ENCODE peak calls at places on chromosomes 16 and 17, in four cellular contexts. S is A549, C is SK-N-SH, Z is GM12878. I is an unnamed sample.

GRCh38 chr16:73025506-73026131 is 22.3 kb downstream of the ZFHX3 start:
- DNase-seq in S (no peak), C (peak), Z (no peak), I (no peak)

GRCh38 chr16:68737046-68737729 is at the start of gene CDH1:
- DNase-seq in S (no peak), C (peak), Z (no peak), I (no peak)

GRCh38 chr17:39132192-39132600 is 19.2 kb downstream of the PLXDC1 start:
- DNase-seq in S (no peak), C (no peak), Z (no peak), I (no peak)

GRCh38 chr17:628507-628941 is 86.1 kb downstream of the VPS53 start:
- DNase-seq in S (no peak), C (no peak), Z (no peak), I (no peak)

GRCh38 chr17:28716740-28717577 is 709 bp downstream of the RAB34 start:
- DNase-seq in S (no peak), C (no peak), Z (no peak), I (no peak)

GRCh38 chr17:32461853-32462617 is 17.7 kb downstream of the PSMD11 start:
- DNase-seq in S (peak), C (peak), Z (no peak), I (peak)

GRCh38 chr17:63623786-63624185 is 1.6 kb downstream of the MAP3K3 start:
- DNase-seq in S (no peak), C (no peak), Z (no peak), I (no peak)

GRCh38 chr17:65270932-65271700 is 133.9 kb downstream of the RGS9 start:
- DNase-seq in S (no peak), C (no peak), Z (no peak), I (no peak)

GRCh38 chr17:80720624-80721577 is 176.3 kb downstream of the RPTOR start:
- DNase-seq in S (peak), C (no peak), Z (no peak), I (no peak)

GRCh38 chr17:27294689-27295630 is 1.0 kb downstream of the WSB1 start:
- DNase-seq in S (peak), C (peak), Z (peak), I (peak)

GRCh38 chr16:2751577-2752034 is 832 bp upstream of the SRRM2 start:
- DNase-seq in S (peak), C (peak), Z (no peak), I (peak)

GRCh38 chr17:29549169-29549935 is 17.5 kb downstream of the ABHD15 start:
- DNase-seq in S (no peak), C (peak), Z (no peak), I (no peak)

GRCh38 chr16:81497690-81498089 is 53.1 kb downstream of the CMIP start:
- DNase-seq in S (no peak), C (no peak), Z (no peak), I (no peak)

GRCh38 chr16:4435668-4436067 is 10.0 kb downstream of the DNAJA3 start:
- DNase-seq in S (no peak), C (no peak), Z (no peak), I (no peak)

GRCh38 chr17:27065588-27065987 is 228.3 kb upstream of the WSB1 start:
- DNase-seq in S (no peak), C (no peak), Z (no peak), I (no peak)

GRCh38 chr17:43349142-43349541 is 49.7 kb upstream of the ARL4D start:
- DNase-seq in S (no peak), C (no peak), Z (no peak), I (no peak)

GRCh38 chr17:56761387-56761786 is 72.3 kb downstream of the C17orf67 start:
- DNase-seq in S (no peak), C (no peak), Z (no peak), I (no peak)

GRCh38 chr17:58913971-58914769 is 158.5 kb downstream of the PPM1E start:
- DNase-seq in S (no peak), C (no peak), Z (no peak), I (no peak)

GRCh38 chr16:50718061-50718760 is 23.7 kb upstream of the CYLD start:
- DNase-seq in S (no peak), C (peak), Z (no peak), I (no peak)

GRCh38 chr17:28335959-28336871 is 654 bp downstream of the TNFAIP1 start:
- DNase-seq in S (peak), C (peak), Z (no peak), I (peak)

GRCh38 chr16:67001726-67002125 is 13.3 kb downstream of the CES4A start:
- DNase-seq in S (no peak), C (no peak), Z (no peak), I (no peak)

GRCh38 chr16:9077001-9077809 is 14.2 kb upstream of the HAPSTR1 start:
- DNase-seq in S (no peak), C (peak), Z (no peak), I (peak)

GRCh38 chr16:26161461-26162180 is 469.9 kb downstream of the HS3ST4 start:
- DNase-seq in S (no peak), C (no peak), Z (no peak), I (no peak)

GRCh38 chr17:15999141-15999973 is at the start of the genes TTC19 and ZSWIM7:
- DNase-seq in S (peak), C (peak), Z (peak), I (peak)

GRCh38 chr16:85429776-85430522 is 183.2 kb upstream of the GSE1 start:
- DNase-seq in S (no peak), C (no peak), Z (no peak), I (no peak)

GRCh38 chr16:86240716-86241363 is 269.5 kb upstream of the FOXF1 start:
- DNase-seq in S (no peak), C (no peak), Z (no peak), I (no peak)

GRCh38 chr17:34683390-34683789 is 104.0 kb downstream of the TMEM132E start:
- DNase-seq in S (no peak), C (no peak), Z (no peak), I (no peak)

GRCh38 chr16:9008335-9009260 is 44.9 kb upstream of the USP7 start:
- DNase-seq in S (peak), C (peak), Z (peak), I (peak)

DNA sequence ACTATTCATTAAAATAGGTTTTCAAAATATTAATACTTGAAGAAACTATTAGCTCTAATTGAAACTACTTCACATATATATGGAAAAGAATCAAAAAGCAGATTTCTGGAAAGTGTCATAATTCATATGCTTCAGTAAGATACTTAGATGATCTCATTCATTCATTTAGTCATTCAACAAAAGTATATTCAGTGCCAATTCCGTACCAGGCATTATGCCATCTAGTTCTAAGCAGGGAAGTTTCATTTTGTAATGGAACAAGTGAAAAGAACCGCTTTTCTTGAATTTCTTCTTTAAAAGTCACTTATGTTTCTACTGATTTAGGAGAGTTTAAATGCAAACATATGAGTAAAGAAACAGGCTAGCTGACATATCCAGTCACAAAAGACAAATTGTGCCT is 118.3 kb upstream of the FAM20A start:
- DNase-seq in S (no peak), C (no peak), Z (no peak), I (no peak)
- TF ChIP-seq PBX3 in S (no peak), C (no peak), Z (no peak), I (no peak)

GRCh38 chr17:73308017-73308823 is 3.6 kb downstream of the CDC42EP4 start:
- DNase-seq in S (peak), C (no peak), Z (no peak), I (peak)
- TF ChIP-seq PBX3 in S (peak), C (peak), Z (no peak), I (no peak)

DNA sequence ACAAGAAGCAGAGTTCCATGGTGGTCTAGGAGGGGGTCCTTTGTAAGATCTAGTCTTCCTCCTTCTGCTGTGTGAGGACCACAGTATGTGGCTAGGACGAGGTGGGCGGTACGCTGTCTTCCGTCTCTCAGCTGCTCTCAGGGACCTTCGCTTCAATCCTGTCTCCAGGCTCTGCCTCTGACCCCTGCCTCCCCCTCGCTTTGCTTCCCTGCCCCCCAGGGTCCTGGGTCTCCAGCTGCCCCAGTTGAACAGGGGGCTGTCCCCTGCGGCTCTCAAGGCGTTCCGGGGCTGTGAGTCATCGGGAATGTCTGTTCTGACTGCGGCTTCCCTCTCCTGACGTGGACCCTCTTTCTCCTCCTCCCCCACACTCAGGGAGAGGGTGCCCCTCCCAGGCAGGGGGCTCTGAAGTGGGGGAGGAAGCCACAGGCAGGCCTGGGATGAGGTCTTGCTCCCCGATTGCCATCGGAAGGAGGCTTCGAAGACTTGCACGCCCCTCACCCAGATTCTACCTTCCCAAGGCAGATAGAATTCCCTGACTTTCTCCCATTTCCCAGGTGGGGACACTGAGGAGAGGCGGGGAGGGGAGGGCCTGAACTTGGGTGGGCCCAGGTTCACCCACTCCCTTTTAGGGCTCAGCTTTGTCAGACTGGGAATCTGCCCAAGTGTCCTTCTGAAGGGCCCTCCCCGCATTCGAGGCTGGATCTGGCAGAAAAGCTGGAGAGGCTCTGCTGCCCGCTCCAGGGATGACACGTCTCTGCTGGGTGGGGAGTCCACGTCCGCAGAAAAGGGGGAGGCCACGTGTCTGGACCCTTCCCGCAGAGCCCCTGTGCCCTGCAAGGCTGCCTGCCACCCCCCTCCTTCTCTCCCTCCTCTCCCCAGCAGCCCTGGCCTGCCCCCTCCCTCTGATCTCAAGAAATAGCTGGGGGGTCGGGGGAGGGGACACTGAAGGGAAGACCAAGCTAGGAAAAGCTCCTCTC is 9.1 kb upstream of the COL1A1 start:
- DNase-seq in S (peak), C (peak), Z (no peak), I (peak)
- TF ChIP-seq PBX3 in S (no peak), C (peak), Z (no peak), I (no peak)

GRCh38 chr17:1638624-1639300 is 6.8 kb downstream of the SCARF1 start:
- DNase-seq in S (no peak), C (peak), Z (no peak), I (no peak)

GRCh38 chr17:1641065-1641403 is 4.5 kb downstream of the SCARF1 start:
- DNase-seq in S (no peak), C (peak), Z (no peak), I (no peak)

GRCh38 chr17:1640329-1641064 is 5.0 kb downstream of the SCARF1 start:
- DNase-seq in S (no peak), C (peak), Z (no peak), I (no peak)

GRCh38 chr17:1638171-1638583 is 7.4 kb downstream of the SCARF1 start:
- DNase-seq in S (no peak), C (no peak), Z (no peak), I (no peak)

GRCh38 chr17:1639549-1639948 is 6.0 kb downstream of the SCARF1 start:
- DNase-seq in S (no peak), C (peak), Z (no peak), I (no peak)
- TF ChIP-seq PBX3 in S (no peak), C (no peak), Z (no peak), I (no peak)

GRCh38 chr17:8126306-8127066 is 2.6 kb upstream of the HES7 start:
- DNase-seq in S (peak), C (peak), Z (no peak), I (no peak)
- TF ChIP-seq PBX3 in S (no peak), C (no peak), Z (no peak), I (no peak)

DNA sequence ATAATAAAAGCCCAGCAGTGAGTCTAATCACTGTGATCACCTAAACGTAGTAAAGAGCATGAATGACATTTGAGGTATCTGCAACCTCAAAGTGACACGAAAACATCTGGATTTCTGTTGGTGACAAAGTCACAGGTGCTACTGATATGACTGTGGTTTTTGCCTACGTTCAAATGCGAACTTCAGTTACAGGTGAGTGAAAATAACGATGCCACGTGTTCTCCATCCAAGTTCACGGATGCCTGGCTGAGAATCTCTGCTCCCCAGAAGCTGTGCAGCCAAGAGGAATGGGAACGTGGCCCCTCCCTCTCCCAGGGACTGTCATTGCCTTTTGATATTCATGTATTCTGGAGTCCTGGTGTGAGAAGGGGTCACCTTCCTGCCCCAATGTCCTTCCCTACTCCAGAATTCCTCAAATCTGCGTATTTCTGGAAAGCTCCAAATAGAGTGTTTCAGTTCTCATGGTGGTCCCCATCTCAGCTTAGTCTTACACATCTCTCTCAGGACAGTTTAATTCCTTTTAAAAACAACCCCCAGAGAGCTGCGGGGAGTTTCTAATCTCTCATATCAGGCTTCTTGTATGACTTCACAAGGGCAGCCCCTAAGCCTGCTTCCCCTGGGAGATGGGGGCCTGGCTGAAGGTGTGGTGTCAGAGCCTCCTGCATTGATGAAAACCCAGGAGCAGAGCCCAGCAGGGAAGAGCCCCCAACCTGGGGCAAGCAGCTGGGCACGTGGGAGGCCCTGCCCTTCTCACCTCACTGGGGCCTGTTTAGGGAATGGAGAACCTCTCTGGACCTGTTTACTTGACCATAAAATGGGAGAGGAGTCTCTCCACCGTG is 25.8 kb downstream of the PIK3R5 start:
- DNase-seq in S (no peak), C (no peak), Z (peak), I (no peak)
- TF ChIP-seq PBX3 in S (no peak), C (no peak), Z (no peak), I (no peak)

DNA sequence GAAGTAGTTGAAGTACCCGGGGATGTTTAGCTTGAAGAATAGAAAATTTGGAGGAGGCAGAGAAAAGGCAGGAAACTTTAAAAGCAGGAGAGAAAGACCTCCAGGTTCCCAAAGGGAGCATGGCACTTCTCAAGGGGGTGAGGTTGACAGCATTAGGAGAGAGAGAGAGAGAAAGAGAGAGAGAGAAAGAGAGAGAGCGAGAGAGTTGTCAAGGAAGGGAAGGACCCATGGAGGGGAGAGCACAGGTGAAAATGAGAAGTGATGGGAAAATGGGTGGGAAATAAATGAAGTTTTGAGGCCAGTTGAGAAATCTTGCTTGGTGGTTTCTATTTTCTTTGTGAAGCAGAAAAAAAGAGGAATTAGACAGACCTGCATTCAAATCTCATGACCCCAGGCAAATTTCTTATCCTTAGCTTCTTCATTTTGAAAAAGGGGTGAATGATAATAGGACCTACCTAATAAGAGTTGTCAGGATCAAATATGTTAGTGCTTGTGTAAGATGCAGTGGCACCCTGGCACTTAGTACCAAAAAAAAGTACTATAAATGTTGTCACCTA is 24.0 kb downstream of the PRKCB start:
- DNase-seq in S (no peak), C (no peak), Z (no peak), I (no peak)
- TF ChIP-seq PBX3 in S (no peak), C (no peak), Z (no peak), I (no peak)

DNA sequence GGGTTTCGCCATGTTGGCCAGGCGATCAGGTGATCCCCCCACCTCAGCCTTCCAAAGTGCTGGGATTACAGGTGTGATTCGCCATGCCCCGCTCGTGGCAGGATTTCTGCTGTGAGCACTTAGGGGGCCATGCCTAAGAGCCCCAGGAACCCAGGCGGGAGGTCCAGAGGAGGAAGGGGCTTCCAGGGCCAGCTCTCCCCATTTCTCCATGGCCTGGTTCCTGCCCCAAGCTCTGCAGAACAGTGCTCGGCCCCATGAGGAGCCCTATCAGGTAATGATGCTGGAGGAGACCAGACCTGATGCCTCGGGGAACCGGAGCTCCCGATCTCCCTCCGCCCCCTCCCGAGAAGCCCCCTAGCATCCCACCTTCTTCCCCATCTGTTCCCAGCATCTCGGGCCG is 53.6 kb downstream of the RMI2 start:
- DNase-seq in S (no peak), C (no peak), Z (no peak), I (no peak)
- TF ChIP-seq PBX3 in S (no peak), C (no peak), Z (no peak), I (no peak)

GRCh38 chr17:77667478-77667877 is 291.0 kb upstream of the TNRC6C start:
- DNase-seq in S (no peak), C (no peak), Z (no peak), I (no peak)

GRCh38 chr17:77666480-77666879 is 292.0 kb upstream of the TNRC6C start:
- DNase-seq in S (no peak), C (no peak), Z (no peak), I (no peak)

GRCh38 chr17:77665833-77666232 is 292.7 kb upstream of the TNRC6C start:
- DNase-seq in S (no peak), C (no peak), Z (no peak), I (no peak)

GRCh38 chr17:77668518-77668917 is 290.0 kb upstream of the TNRC6C start:
- DNase-seq in S (no peak), C (no peak), Z (no peak), I (no peak)

DNA sequence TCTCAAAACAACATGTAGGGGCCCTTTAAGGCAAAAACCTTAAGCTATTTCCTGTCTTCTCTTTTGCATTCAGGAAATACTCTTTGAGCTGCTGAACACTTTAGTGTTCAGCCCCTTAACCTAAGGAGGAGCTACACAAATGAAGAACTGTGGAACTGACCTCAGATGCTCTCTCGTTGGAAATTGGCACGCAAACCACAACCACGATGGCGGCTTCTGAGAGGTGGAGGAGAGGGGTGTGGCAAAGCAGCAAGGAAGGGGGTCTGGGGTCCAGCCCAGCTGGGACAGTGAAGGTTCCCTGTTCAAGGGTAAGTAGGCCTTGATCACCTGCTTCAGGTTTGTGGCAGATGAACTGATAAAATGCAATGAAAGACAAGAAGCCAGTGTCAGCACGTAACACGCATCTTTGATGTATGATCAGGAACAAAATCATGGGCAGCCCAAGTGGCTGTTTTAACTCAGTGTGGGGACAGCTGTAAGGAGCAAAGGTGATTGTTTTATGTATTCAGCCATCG is 291.6 kb upstream of the TNRC6C start:
- DNase-seq in S (no peak), C (no peak), Z (no peak), I (no peak)
- TF ChIP-seq PBX3 in S (no peak), C (no peak), Z (no peak), I (no peak)